ENCODE peak calls at places on chromosome 4, in seven cellular contexts. L is K562, G is GM12878, I is HepG2, Y is H1, N is GM12892, K is SK-N-SH. M is an unnamed sample.

GRCh38 chr4:149997881-149998421 is 80.3 kb upstream of the DCLK2 start:
- DNase-seq in L (peak; percentile 13), G (no peak), I (peak; percentile 25), Y (no peak), N (no peak), K (no peak), M (no peak)

GRCh38 chr4:155906554-155907247 is 3.2 kb downstream of the TDO2 start:
- DNase-seq in L (no peak), G (no peak), I (no peak), Y (no peak), N (no peak), K (no peak), M (no peak)

GRCh38 chr4:133982533-133983224 is 218.9 kb downstream of the PABPC4L start:
- DNase-seq in L (no peak), G (no peak), I (no peak), Y (no peak), N (no peak), K (no peak), M (no peak)

GRCh38 chr4:158796370-158797140 is 27.7 kb downstream of the FNIP2 start:
- DNase-seq in L (no peak), G (no peak), I (no peak), Y (no peak), N (no peak), K (no peak), M (no peak)

GRCh38 chr4:40916880-40917279 is 167.1 kb downstream of the NSUN7 start:
- DNase-seq in L (peak; percentile 68), G (no peak), I (peak; percentile 27), Y (peak; percentile 27), N (peak; percentile 46), K (no peak), M (peak; percentile 53)

GRCh38 chr4:8594097-8595038 is 1.8 kb downstream of the CPZ start:
- DNase-seq in L (peak; percentile 84), G (peak; percentile 4), I (peak; percentile 75), Y (no peak), N (peak; percentile 69), K (peak; percentile 93), M (peak; percentile 80)

GRCh38 chr4:148946271-148946670 is 504.1 kb upstream of the NR3C2 start:
- DNase-seq in L (no peak), G (no peak), I (no peak), Y (no peak), N (no peak), K (no peak), M (no peak)

GRCh38 chr4:16757080-16757521 is 141.3 kb downstream of the LDB2 start:
- DNase-seq in L (no peak), G (no peak), I (no peak), Y (no peak), N (no peak), K (peak; percentile 15), M (no peak)

GRCh38 chr4:153249199-153250154 is 45.2 kb downstream of the TRIM2 start:
- DNase-seq in L (peak; percentile 62), G (peak; percentile 41), I (peak; percentile 52), Y (peak; percentile 58), N (peak; percentile 92), K (peak; percentile 94), M (peak; percentile 90)

GRCh38 chr4:139892973-139893736 is 227.5 kb downstream of the MGST2 start:
- DNase-seq in L (no peak), G (no peak), I (no peak), Y (no peak), N (no peak), K (no peak), M (no peak)

GRCh38 chr4:4386296-4386735 is 586 bp upstream of the NSG1 start:
- DNase-seq in L (no peak), G (no peak), I (no peak), Y (no peak), N (no peak), K (peak; percentile 86), M (no peak)

GRCh38 chr4:32462944-32463343 is 1742.8 kb downstream of the PCDH7 start:
- DNase-seq in L (peak; percentile 2), G (no peak), I (peak; percentile 22), Y (no peak), N (no peak), K (no peak), M (no peak)

GRCh38 chr4:149784018-149784417 is 31.6 kb downstream of the IQCM start:
- DNase-seq in L (no peak), G (no peak), I (no peak), Y (no peak), N (no peak), K (no peak), M (no peak)

GRCh38 chr4:5387457-5387856 is 320.9 kb downstream of the EVC2 start:
- DNase-seq in L (no peak), G (no peak), I (no peak), Y (no peak), N (no peak), K (no peak), M (no peak)

GRCh38 chr4:84583871-84584373 is 995 bp downstream of the CDS1 start:
- DNase-seq in L (no peak), G (no peak), I (no peak), Y (no peak), N (no peak), K (peak; percentile 8), M (no peak)

GRCh38 chr4:174713821-174714220 is 115.2 kb downstream of the GLRA3 start:
- DNase-seq in L (no peak), G (no peak), I (no peak), Y (no peak), N (no peak), K (no peak), M (no peak)

GRCh38 chr4:15809058-15809457 is 30.9 kb downstream of the CD38 start:
- DNase-seq in L (no peak), G (peak; percentile 45), I (no peak), Y (no peak), N (no peak), K (no peak), M (no peak)

GRCh38 chr4:26263165-26263564 is 57.6 kb upstream of the RBPJ start:
- DNase-seq in L (peak; percentile 76), G (no peak), I (no peak), Y (no peak), N (no peak), K (peak; percentile 39), M (no peak)

GRCh38 chr4:168551211-168551610 is 54.4 kb downstream of the PALLD start:
- DNase-seq in L (no peak), G (no peak), I (no peak), Y (no peak), N (no peak), K (no peak), M (no peak)

GRCh38 chr4:153792007-153792892 is 3.4 kb upstream of the SFRP2 start:
- DNase-seq in L (peak; percentile 37), G (no peak), I (no peak), Y (peak; percentile 85), N (no peak), K (peak; percentile 82), M (no peak)

DNA sequence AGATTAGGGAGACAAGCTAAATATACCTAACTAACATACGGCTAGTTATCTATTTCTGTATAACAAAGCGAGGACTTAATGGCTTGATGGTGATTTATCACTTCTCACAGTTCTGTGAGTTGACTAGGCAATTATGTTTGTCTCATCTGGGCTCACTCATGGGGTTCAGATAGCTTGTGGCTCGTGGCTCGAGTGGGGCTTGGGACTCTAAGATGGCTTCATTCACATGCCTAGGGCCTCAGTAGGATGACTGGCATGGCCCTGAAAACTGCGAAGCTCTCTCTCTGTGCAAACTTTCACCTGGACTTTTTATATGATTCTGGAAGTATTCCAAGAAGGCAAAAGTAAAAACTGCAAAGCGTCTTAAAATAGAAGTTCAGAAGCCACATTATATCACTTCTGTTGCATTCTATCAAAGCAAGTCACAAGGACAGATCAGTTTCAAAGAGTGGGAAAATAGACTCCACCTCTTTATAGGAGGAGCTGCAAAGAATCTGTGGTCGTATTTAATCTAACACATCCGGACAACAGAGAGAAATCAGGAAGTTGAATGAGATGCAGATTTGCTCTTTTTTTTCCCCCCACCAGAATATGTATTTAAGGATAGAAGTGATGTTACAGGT is 491.2 kb downstream of the INPP4B start:
- DNase-seq in L (no peak), G (no peak), I (no peak), Y (no peak), N (no peak), K (no peak), M (no peak)
- TF ChIP-seq TAF1 in L (no peak), G (no peak), I (no peak), Y (no peak), N (no peak), K (no peak), M (no peak)

GRCh38 chr4:122041312-122041711 is 89.5 kb upstream of the TRPC3 start:
- DNase-seq in L (no peak), G (no peak), I (no peak), Y (no peak), N (no peak), K (no peak), M (no peak)
- TF ChIP-seq TAF1 in L (no peak), G (no peak), I (no peak), Y (no peak), N (no peak), K (no peak), M (no peak)

GRCh38 chr4:126890994-126891393 is 741.8 kb upstream of the INTU start:
- DNase-seq in L (no peak), G (no peak), I (no peak), Y (no peak), N (no peak), K (no peak), M (no peak)

GRCh38 chr4:126894963-126895362 is 737.8 kb upstream of the INTU start:
- DNase-seq in L (no peak), G (no peak), I (no peak), Y (no peak), N (no peak), K (no peak), M (no peak)

GRCh38 chr4:126890383-126890782 is 742.4 kb upstream of the INTU start:
- DNase-seq in L (no peak), G (no peak), I (no peak), Y (no peak), N (no peak), K (no peak), M (no peak)

DNA sequence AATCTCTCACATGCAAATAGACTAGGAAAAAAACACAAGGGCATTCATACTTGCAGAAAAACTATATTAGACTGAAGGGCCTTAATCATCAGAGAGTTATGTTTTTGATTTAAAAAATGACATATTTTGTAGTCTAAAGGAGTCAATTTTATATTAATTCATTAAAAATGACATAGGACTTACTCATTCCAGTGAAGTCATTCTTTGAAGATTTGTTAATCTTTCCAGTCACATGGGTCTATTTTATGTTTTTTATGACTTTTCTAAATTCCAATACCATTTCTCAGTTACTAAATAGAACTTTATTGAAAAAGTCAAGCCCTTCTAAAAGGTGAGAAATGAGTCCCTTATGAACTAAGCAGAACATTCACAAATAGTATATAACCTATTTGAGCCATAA is 743.8 kb upstream of the INTU start:
- DNase-seq in L (no peak), G (no peak), I (no peak), Y (no peak), N (no peak), K (no peak), M (no peak)
- TF ChIP-seq TAF1 in L (no peak), G (no peak), I (no peak), Y (no peak), N (no peak), K (no peak), M (no peak)

DNA sequence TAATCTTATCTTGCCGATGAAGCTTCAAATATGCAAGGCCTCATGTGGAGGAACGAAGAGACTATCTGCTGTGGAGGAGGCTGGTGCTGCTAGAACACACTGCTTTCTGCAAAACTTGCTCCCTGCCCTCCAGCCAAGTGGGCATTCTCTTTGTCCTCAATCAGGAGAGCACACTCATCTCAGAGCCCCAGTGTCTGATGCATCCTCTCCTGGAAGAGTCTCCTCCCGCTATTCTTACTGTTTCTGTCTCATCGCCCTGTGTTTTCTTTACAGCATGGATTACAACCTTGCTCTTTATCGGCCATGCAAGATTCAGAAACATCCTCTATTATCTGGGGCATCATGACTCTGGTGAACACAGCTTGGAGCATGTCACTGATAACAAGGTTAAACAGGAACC is 68.2 kb upstream of the MTNR1A start:
- DNase-seq in L (no peak), G (no peak), I (no peak), Y (no peak), N (no peak), K (no peak), M (no peak)
- TF ChIP-seq TAF1 in L (no peak), G (no peak), I (no peak), Y (no peak), N (no peak), K (no peak), M (no peak)

M was measured in GM12891.